ENCODE peak calls at places on chromosomes 11 and 22, in six cellular contexts. R is GM23248, U is dorsolateral prefrontal cortex, B is cardiac muscle cell, C is SK-N-SH, W is endodermal cell. X is an unnamed sample.

GRCh38 chr11:33735166-33735425 is 1.1 kb downstream of the CD59 start:
- DNase-seq in C (no peak), B (no peak), R (peak), U (no peak), W (no peak), X (no peak)

GRCh38 chr11:114291847-114292680 is 4.1 kb upstream of the NNMT start:
- DNase-seq in R (peak), C (no peak), U (no peak), W (no peak), B (peak), X (no peak)

GRCh38 chr22:19755722-19756287 is 4.8 kb upstream of the TBX1 start:
- DNase-seq in R (no peak), B (no peak), U (no peak), C (peak), W (peak), X (no peak)

GRCh38 chr11:88174627-88175003 is 628 bp downstream of the RAB38 start:
- DNase-seq in B (peak), R (peak), U (no peak), C (no peak), W (peak), X (peak)

GRCh38 chr11:18802381-18803257 is 11.0 kb upstream of the PTPN5 start:
- DNase-seq in R (peak), C (peak), U (peak), B (peak), W (peak), X (no peak)

GRCh38 chr11:61526956-61527731 is 18.6 kb downstream of the LRRC10B start:
- DNase-seq in R (no peak), W (no peak), C (peak), B (no peak), U (no peak), X (no peak)

GRCh38 chr11:121839821-121840220 is 276.2 kb downstream of the BLID start:
- DNase-seq in C (no peak), R (peak), B (no peak), W (no peak), U (no peak), X (no peak)

GRCh38 chr11:104163100-104164027 is 583 bp downstream of the PDGFD start:
- DNase-seq in W (peak), U (no peak), B (peak), C (peak), R (peak), X (no peak)

GRCh38 chr11:35619030-35619753 is 932 bp downstream of the FJX1 start:
- DNase-seq in U (no peak), B (peak), C (peak), W (peak), R (peak), X (peak)

GRCh38 chr11:2747236-2748015 is 47.6 kb upstream of the KCNQ1OT1 start:
- DNase-seq in R (no peak), W (no peak), U (no peak), B (no peak), C (no peak), X (no peak)

GRCh38 chr11:122202951-122203456 is 87.0 kb upstream of the BLID start:
- DNase-seq in U (peak), B (peak), R (peak), W (peak), C (peak), X (peak)

GRCh38 chr22:27857441-27857840 is 55.9 kb upstream of the MN1 start:
- DNase-seq in B (no peak), R (peak), C (no peak), W (no peak), U (no peak), X (peak)

GRCh38 chr11:6757373-6757967 is 14.3 kb downstream of the OR2AG2 start:
- DNase-seq in W (peak), B (peak), C (peak), U (peak), R (peak), X (peak)

GRCh38 chr22:38422615-38423511 is 32.1 kb downstream of the KCNJ4 start:
- DNase-seq in B (no peak), W (peak), C (no peak), R (no peak), U (no peak), X (no peak)

GRCh38 chr11:43101113-43101512 is 210.7 kb upstream of the API5 start:
- DNase-seq in B (no peak), U (no peak), C (no peak), R (no peak), W (no peak), X (no peak)

GRCh38 chr22:47944941-47945340 is 1182.5 kb downstream of the TBC1D22A start:
- DNase-seq in W (no peak), B (no peak), U (no peak), C (no peak), R (no peak), X (no peak)

GRCh38 chr22:40472579-40472978 is 102.2 kb downstream of the SGSM3 start:
- DNase-seq in B (no peak), R (no peak), C (no peak), W (no peak), U (no peak), X (no peak)

GRCh38 chr11:123169821-123170220 is 25.2 kb downstream of the CLMP start:
- DNase-seq in B (no peak), W (no peak), U (no peak), R (no peak), C (no peak), X (no peak)

GRCh38 chr11:120331301-120331966 is 4.8 kb upstream of the ARHGEF12 start:
- DNase-seq in U (no peak), R (peak), B (peak), C (no peak), W (no peak), X (no peak)

GRCh38 chr11:12815931-12816494 is 141.8 kb downstream of the TEAD1 start:
- DNase-seq in C (no peak), U (no peak), W (no peak), B (no peak), R (no peak), X (no peak)

GRCh38 chr11:40787243-40787642 is 672.2 kb downstream of the LRRC4C start:
- DNase-seq in W (peak), U (no peak), R (no peak), B (no peak), C (no peak), X (no peak)

GRCh38 chr11:2098691-2099522 is 40.3 kb downstream of the IGF2 start:
- DNase-seq in U (no peak), W (no peak), C (no peak), R (no peak), B (no peak), X (no peak)

GRCh38 chr11:8333431-8334401 is 70.0 kb upstream of the LMO1 start:
- DNase-seq in R (peak), C (no peak), B (no peak), W (peak), U (no peak), X (no peak)

GRCh38 chr11:65539401-65540289 is 14.8 kb downstream of the SCYL1 start:
- DNase-seq in B (no peak), W (peak), U (no peak), R (no peak), C (peak), X (no peak)

GRCh38 chr11:11065396-11065795 is 207.5 kb upstream of the ZBED5 start:
- DNase-seq in B (no peak), R (no peak), W (peak), U (no peak), C (no peak), X (no peak)

GRCh38 chr11:119319702-119320592 is 3.0 kb upstream of the MCAM start:
- DNase-seq in W (peak), C (no peak), U (peak), B (no peak), R (no peak), X (peak)

GRCh38 chr11:32792948-32793475 is 1.4 kb downstream of the CCDC73 start:
- DNase-seq in W (peak), U (peak), B (peak), R (peak), C (peak), X (no peak)

GRCh38 chr11:62645660-62645933 is 816 bp downstream of the GANAB start:
- DNase-seq in W (no peak), R (no peak), C (peak), B (no peak), U (no peak), X (no peak)

GRCh38 chr11:46237248-46238077 is 40.0 kb upstream of the CREB3L1 start:
- DNase-seq in R (peak), U (no peak), C (peak), W (peak), B (peak), X (peak)

GRCh38 chr11:65625628-65626342 is 10.2 kb downstream of the PCNX3 start:
- DNase-seq in B (peak), W (peak), C (peak), R (peak), U (peak), X (peak)

DNA sequence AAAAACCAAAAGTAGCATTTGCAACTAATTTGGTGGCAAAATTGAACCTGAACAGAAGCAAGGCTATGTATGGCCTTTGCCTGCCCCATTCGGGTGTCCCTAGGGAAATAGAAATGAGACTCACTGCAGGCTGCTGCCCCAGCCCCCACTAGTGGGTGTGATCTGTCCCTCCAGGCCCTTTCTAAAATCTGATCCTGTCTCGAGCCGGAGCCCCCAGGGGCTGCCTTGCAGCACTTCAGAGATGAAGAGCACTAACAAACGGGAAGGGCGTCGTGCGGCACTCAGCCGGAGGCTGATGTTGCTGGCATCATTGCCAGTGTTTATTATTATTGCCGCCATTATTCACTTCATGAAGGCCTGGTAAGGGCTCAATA is 43.2 kb downstream of the CD82 start:
- DNase-seq in U (no peak), B (no peak), C (no peak), R (no peak), W (no peak), X (no peak)
- H3K4me3 ChIP-seq in U (no peak), B (no peak), C (no peak), R (no peak), W (no peak), X (no peak)

DNA sequence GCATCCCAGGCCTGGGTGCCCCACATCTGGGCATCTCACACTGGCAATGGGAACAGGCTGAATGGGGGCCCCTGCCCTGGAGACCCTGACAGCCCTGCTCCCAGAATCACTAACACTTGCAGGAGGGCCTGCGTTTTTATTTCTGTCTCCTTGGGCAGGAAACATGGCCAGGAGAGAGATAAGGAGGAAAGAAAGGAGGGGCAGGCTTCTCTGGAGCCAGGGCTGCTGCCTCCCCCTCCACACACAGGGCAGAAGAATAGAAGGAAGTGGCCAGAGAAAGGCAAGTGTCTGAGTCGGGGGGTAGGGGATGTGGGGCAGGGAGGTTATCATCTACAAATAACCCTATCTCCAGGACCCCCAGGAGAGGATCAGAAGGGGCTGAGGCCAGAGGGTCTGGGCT is 25.5 kb upstream of the TSPAN18 start:
- DNase-seq in W (no peak), R (no peak), C (peak), B (peak), U (no peak), X (no peak)
- H3K27ac ChIP-seq in W (no peak), R (no peak), C (peak), B (peak), U (no peak), X (no peak)

GRCh38 chr22:50059185-50059880 is 1.2 kb upstream of the TTLL8 start:
- DNase-seq in W (peak), B (peak), R (peak), C (peak), U (no peak), X (no peak)

GRCh38 chr22:50059881-50060262 is 1.8 kb upstream of the TTLL8 start:
- DNase-seq in U (no peak), R (no peak), B (no peak), W (no peak), C (no peak), X (no peak)

GRCh38 chr22:50057292-50057867 is 718 bp downstream of the TTLL8 start:
- DNase-seq in B (no peak), U (no peak), C (no peak), R (no peak), W (no peak), X (no peak)

GRCh38 chr22:50057868-50058311 is at the start of gene TTLL8:
- DNase-seq in U (no peak), B (no peak), R (no peak), W (peak), C (no peak), X (no peak)

GRCh38 chr22:50058338-50059184 is 463 bp upstream of the TTLL8 start:
- DNase-seq in U (no peak), W (peak), C (peak), B (peak), R (no peak), X (no peak)
- H3K4me3 ChIP-seq in U (no peak), W (peak), C (no peak), B (no peak), R (no peak), X (no peak)

DNA sequence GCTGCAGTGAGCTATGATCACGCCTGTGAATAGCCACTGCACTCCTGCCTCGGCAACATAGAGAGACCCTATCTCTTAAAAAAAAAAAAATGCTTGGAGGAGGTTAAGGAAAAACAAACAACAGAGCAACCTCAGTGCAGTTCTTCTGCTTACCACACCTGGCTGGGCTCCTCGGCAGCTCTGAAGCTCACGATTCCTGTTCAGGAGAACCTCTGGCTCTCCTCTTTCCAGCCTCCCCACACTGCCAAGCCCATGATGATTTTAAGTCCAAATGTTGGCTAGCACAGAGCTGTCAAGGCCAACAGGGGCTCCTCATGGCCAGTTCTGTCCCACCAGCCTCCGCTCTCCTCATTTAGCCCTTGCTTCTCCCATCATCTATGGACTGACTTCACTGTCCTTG is 69.7 kb upstream of the ARFGAP3 start:
- DNase-seq in B (no peak), U (no peak), R (no peak), C (no peak), W (no peak), X (no peak)
- H3K27ac ChIP-seq in B (no peak), U (no peak), R (no peak), C (no peak), W (no peak), X (no peak)

DNA sequence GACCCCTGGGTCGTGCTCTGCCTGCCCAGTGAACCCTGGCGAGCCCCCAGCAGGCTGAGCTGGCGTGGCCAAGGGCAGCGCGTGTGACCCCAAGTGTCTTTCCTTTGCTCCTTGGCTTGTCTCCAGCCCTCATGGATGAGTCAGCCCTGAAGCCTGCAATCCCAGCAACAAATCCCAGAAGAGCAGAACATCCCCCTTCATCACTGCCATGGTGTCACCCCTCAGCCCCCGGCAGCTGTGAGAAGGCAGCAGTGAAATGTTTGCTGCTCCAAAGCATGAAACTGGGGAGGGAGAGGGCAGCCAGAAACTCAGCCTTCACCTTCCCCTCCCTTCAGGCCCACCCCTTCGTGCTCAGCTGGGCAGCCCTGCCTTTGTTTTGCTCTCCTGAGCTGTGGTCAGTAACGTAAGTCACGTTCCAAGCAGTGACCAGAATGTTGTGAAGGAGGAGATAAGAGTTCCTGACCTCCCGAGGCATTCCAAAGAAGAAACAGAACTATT is 29.8 kb downstream of the ADAMTS15 start:
- DNase-seq in W (peak), C (peak), B (peak), U (no peak), R (peak), X (peak)
- H3K4me3 ChIP-seq in W (no peak), C (no peak), B (no peak), U (no peak), R (peak), X (no peak)

DNA sequence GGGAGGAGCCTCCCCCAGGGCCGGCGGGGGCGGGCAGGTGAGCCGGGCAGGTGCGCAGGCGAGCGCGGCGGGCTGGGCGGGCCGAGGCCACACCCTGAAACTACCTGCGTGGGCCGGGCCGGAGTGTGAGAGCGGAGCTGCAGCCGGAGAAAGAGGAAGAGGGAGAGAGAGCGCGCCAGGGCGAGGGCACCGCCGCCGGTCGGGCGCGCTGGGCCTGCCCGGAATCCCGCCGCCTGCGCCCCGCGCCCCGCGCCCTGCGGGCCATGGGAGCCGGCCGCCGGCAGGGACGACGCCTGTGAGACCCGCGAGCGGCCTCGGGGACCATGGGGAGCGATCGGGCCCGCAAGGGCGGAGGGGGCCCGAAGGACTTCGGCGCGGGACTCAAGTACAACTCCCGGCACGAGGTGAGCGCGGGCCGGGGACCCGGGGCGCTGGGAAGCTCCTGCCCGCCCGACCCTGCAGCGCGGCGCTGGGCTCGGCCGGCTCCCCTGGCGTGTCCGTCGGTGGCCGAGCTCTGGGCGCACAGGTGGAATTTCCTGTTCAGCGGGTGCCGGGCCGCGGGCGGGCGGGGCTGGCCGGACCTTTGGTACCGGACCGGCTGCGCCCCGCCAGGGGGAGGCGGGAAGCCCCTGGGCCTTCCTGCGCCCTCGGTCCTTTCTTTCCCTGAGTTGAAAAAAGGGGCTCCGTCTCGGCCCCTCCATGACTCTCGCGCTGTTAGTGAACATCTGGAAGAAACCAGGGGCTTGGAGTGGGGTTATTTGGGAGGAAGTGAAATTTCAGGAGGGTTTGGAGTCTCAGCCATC is at the start of gene ST14:
- DNase-seq in B (no peak), U (no peak), R (peak), W (peak), C (peak), X (no peak)
- H3K27ac ChIP-seq in B (no peak), U (no peak), R (no peak), W (no peak), C (no peak), X (no peak)

GRCh38 chr11:20164152-20164551 is 3.9 kb upstream of the DBX1 start:
- DNase-seq in R (no peak), W (no peak), C (no peak), U (no peak), B (no peak), X (no peak)
- H3K4me3 ChIP-seq in R (no peak), W (peak), C (no peak), U (no peak), B (no peak), X (peak)

GRCh38 chr22:46212195-46212594 is 37.9 kb downstream of the CDPF1 start:
- DNase-seq in W (no peak), R (no peak), U (no peak), B (no peak), C (no peak), X (no peak)
- H3K27ac ChIP-seq in W (no peak), R (no peak), U (no peak), B (no peak), C (no peak), X (no peak)

GRCh38 chr22:37025500-37026070 is 6.0 kb downstream of the MPST start:
- DNase-seq in U (no peak), C (no peak), B (no peak), R (no peak), W (no peak), X (no peak)
- H3K4me3 ChIP-seq in U (no peak), C (no peak), B (no peak), R (no peak), W (no peak), X (no peak)

DNA sequence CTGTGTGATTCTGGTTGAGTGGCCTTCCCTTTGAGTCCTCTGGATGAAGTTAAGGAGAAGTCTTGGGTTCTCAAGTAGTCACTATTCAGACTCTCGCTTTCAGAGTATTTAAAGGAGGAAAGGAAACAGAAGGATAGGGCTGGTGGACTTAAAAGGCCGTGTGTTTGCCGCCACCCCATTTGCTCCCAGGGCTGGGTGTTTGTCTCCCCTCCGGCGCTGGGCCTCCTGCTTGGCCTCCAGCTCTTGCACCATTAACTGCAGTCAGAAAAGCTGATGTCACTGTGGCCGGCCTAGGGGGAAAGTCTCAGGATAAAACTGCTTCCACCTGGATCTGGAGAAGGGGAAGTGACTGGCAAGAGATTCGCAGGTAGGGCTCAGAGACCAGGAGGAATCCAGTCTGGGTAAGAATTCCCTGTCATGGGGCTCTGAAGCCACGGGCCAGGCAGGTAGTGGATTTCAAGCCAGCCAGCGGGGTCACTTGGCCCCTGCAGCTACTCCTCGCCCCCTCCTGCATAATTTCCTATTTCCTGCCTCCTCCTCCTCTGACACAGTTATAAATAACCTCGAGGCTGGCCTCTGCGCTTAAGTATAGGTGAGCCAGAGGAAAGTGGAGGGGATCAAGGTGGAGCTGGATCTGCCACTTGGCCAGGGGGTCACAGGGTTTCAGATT is 17.1 kb downstream of the TIMP3 start:
- DNase-seq in W (no peak), R (no peak), C (no peak), B (no peak), U (no peak), X (no peak)
- H3K27ac ChIP-seq in W (no peak), R (peak), C (no peak), B (peak), U (no peak), X (peak)

X was measured in psoas muscle.